ENCODE peak calls at places on chromosomes 12 and 14, in four cellular contexts. One of them, this sample, is unnamed.

GRCh38 chr14:102509744-102510615 is at the start of gene ANKRD9:
- DNase-seq in thyroid gland: peak; percentile 95
- DNase-seq in lower leg skin: peak; percentile 99
- DNase-seq in dorsolateral prefrontal cortex: peak; percentile 89
- DNase-seq in this sample: peak; percentile 93

GRCh38 chr12:113722747-113723146 is 243.4 kb downstream of the RBM19 start:
- DNase-seq in dorsolateral prefrontal cortex: no peak
- DNase-seq in lower leg skin: no peak
- DNase-seq in thyroid gland: no peak
- DNase-seq in this sample: no peak

GRCh38 chr12:114263031-114263825 is 142.7 kb downstream of the TBX5 start:
- DNase-seq in dorsolateral prefrontal cortex: no peak
- DNase-seq in lower leg skin: no peak
- DNase-seq in thyroid gland: no peak
- DNase-seq in this sample: no peak

GRCh38 chr14:68466491-68466977 is 326.3 kb downstream of the ZFP36L1 start:
- DNase-seq in thyroid gland: no peak
- DNase-seq in lower leg skin: no peak
- DNase-seq in dorsolateral prefrontal cortex: no peak
- DNase-seq in this sample: no peak

GRCh38 chr14:23568600-23569310 is 1.2 kb upstream of the AP1G2 start:
- DNase-seq in dorsolateral prefrontal cortex: no peak
- DNase-seq in lower leg skin: peak; percentile 83
- DNase-seq in thyroid gland: no peak
- DNase-seq in this sample: no peak

GRCh38 chr14:82075566-82075965 is 541.9 kb upstream of the SEL1L start:
- DNase-seq in lower leg skin: no peak
- DNase-seq in dorsolateral prefrontal cortex: no peak
- DNase-seq in thyroid gland: peak; percentile 34
- DNase-seq in this sample: peak; percentile 77

GRCh38 chr12:98864363-98864762 is 219.3 kb downstream of the APAF1 start:
- DNase-seq in dorsolateral prefrontal cortex: no peak
- DNase-seq in thyroid gland: no peak
- DNase-seq in lower leg skin: no peak
- DNase-seq in this sample: no peak

GRCh38 chr12:14768823-14769405 is 34.4 kb downstream of the WBP11 start:
- DNase-seq in dorsolateral prefrontal cortex: no peak
- DNase-seq in lower leg skin: peak; percentile 87
- DNase-seq in thyroid gland: peak; percentile 20
- DNase-seq in this sample: no peak

GRCh38 chr12:11718768-11719253 is 69.3 kb downstream of the ETV6 start:
- DNase-seq in dorsolateral prefrontal cortex: no peak
- DNase-seq in lower leg skin: no peak
- DNase-seq in thyroid gland: no peak
- DNase-seq in this sample: no peak

DNA sequence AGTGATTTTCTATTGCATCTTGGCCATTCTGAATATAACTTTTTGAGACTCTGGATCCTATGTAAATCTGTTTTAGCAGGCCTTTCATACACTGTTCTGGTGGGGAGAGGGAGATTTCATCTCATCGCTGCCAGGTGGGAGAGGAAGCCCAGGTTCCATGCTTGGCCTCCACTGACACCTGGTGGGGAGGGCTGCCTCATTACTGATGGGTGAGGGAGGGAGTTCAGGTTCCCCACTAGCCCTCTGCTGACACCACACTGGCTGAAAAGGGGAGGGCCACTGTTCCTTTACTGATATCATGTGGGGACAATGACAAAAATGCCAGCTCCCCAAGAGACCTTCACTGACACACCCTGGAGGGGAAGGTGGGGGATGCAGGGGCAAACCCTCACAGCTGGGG is 2.4 kb upstream of the GALNT8 start:
- DNase-seq in dorsolateral prefrontal cortex: no peak
- DNase-seq in thyroid gland: no peak
- DNase-seq in lower leg skin: no peak
- DNase-seq in this sample: no peak
- TF ChIP-seq CTCF in dorsolateral prefrontal cortex: no peak
- TF ChIP-seq CTCF in thyroid gland: no peak
- TF ChIP-seq CTCF in lower leg skin: no peak
- TF ChIP-seq CTCF in this sample: no peak

DNA sequence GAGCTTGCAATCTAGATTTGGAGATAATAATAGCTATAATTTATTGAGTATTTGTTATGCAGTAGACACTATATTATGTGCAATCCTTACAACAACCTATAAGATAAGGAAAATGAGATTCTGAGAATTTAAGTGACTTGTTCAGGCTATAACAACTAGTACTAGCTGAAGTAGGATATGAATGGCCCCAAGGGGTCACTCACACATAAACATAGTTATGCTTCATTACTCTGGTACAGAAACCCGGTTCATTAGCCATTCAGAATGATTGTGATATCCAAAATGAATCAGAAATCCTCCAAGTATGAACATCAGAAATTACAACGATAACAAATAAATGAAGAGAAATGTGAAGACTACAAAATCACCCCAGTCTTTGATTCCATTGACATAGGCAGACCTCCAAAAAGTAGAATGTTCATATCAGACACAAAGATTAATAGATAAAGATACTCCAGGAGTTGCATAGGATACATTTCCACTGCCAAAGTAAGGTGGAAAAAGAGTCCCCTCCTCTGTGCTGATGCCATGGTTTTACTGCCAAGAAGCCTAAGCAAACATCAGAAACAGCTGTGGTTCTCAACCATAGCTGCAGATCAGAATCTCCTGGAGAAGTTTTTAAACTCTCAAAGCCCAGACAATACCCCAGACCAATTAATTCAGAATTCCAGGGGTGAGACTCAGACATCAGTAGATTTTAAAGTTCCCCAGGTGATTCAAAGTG is 8.6 kb upstream of the NID2 start:
- DNase-seq in thyroid gland: no peak
- DNase-seq in dorsolateral prefrontal cortex: no peak
- DNase-seq in lower leg skin: no peak
- DNase-seq in this sample: no peak
- TF ChIP-seq CTCF in thyroid gland: no peak
- TF ChIP-seq CTCF in dorsolateral prefrontal cortex: no peak
- TF ChIP-seq CTCF in lower leg skin: no peak
- TF ChIP-seq CTCF in this sample: no peak

GRCh38 chr14:93973607-93974006 is 2.8 kb downstream of the ASB2 start:
- DNase-seq in dorsolateral prefrontal cortex: no peak
- DNase-seq in lower leg skin: no peak
- DNase-seq in thyroid gland: no peak
- DNase-seq in this sample: no peak

GRCh38 chr14:93974833-93975232 is 1.5 kb downstream of the ASB2 start:
- DNase-seq in lower leg skin: no peak
- DNase-seq in dorsolateral prefrontal cortex: peak; percentile 39
- DNase-seq in thyroid gland: no peak
- DNase-seq in this sample: no peak

GRCh38 chr14:93972618-93973205 is 3.7 kb downstream of the ASB2 start:
- DNase-seq in thyroid gland: no peak
- DNase-seq in dorsolateral prefrontal cortex: no peak
- DNase-seq in lower leg skin: no peak
- DNase-seq in this sample: no peak

GRCh38 chr14:93975791-93976476 is 436 bp downstream of the ASB2 start:
- DNase-seq in thyroid gland: no peak
- DNase-seq in dorsolateral prefrontal cortex: no peak
- DNase-seq in lower leg skin: no peak
- DNase-seq in this sample: no peak

DNA sequence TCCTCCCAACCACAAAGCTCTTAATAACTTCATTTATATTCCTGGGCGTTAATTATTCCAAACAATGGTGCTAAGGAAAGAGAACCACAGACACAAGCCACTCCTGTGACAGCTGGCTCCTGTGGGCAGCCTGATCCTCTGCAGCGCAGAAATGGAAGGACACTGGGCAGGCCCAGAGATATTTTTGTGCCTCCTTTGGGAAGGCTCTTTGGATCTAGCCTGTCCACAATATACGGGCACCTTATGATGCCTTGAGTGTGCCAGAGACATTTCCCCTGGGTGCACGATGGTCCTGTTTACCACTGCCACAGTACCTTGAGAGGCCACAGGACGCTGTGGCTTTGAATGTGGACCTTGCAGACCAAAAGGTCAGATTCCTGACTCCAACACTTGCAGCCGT is 2.1 kb downstream of the ASB2 start:
- DNase-seq in thyroid gland: no peak
- DNase-seq in lower leg skin: no peak
- DNase-seq in dorsolateral prefrontal cortex: no peak
- DNase-seq in this sample: no peak
- TF ChIP-seq CTCF in thyroid gland: no peak
- TF ChIP-seq CTCF in lower leg skin: no peak
- TF ChIP-seq CTCF in dorsolateral prefrontal cortex: no peak
- TF ChIP-seq CTCF in this sample: no peak

GRCh38 chr14:61887628-61888027 is 125.4 kb downstream of the SNAPC1 start:
- DNase-seq in dorsolateral prefrontal cortex: no peak
- DNase-seq in thyroid gland: no peak
- DNase-seq in lower leg skin: no peak
- DNase-seq in this sample: no peak

GRCh38 chr14:61893371-61893940 is 131.2 kb downstream of the SNAPC1 start:
- DNase-seq in dorsolateral prefrontal cortex: no peak
- DNase-seq in thyroid gland: no peak
- DNase-seq in lower leg skin: no peak
- DNase-seq in this sample: no peak

GRCh38 chr14:61891251-61891650 is 129.0 kb downstream of the SNAPC1 start:
- DNase-seq in dorsolateral prefrontal cortex: no peak
- DNase-seq in thyroid gland: no peak
- DNase-seq in lower leg skin: no peak
- DNase-seq in this sample: no peak

GRCh38 chr14:61891810-61892209 is 129.6 kb downstream of the SNAPC1 start:
- DNase-seq in lower leg skin: no peak
- DNase-seq in dorsolateral prefrontal cortex: no peak
- DNase-seq in thyroid gland: no peak
- DNase-seq in this sample: no peak

DNA sequence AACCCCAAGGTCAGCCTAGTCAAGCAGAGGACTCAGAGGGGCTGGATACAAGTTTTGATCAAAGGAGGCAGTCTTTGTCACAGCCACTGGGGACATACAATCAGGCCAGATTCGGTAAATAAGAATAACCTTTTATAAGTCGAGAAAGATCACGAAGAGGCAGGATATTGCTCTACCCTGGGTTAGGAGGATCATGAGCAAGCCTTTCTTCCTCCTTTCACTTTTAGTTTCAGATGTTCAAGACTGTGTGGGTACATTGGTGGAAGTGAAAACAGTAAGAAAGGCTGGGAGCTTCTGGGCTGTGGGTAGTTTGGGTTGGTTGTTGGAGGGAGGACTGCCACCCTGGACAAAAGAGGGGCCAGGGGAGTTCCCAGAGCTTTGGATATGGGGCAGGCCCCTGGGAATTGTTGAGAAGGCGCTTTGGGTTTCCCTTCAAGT is 127.7 kb downstream of the SNAPC1 start:
- DNase-seq in dorsolateral prefrontal cortex: no peak
- DNase-seq in thyroid gland: no peak
- DNase-seq in lower leg skin: no peak
- DNase-seq in this sample: no peak
- TF ChIP-seq CTCF in dorsolateral prefrontal cortex: no peak
- TF ChIP-seq CTCF in thyroid gland: no peak
- TF ChIP-seq CTCF in lower leg skin: no peak
- TF ChIP-seq CTCF in this sample: peak; percentile 7

GRCh38 chr12:53551889-53552291 is 44.6 kb upstream of the NPFF start:
- DNase-seq in lower leg skin: no peak
- DNase-seq in thyroid gland: no peak
- DNase-seq in dorsolateral prefrontal cortex: no peak
- DNase-seq in this sample: no peak
- TF ChIP-seq CTCF in lower leg skin: no peak
- TF ChIP-seq CTCF in thyroid gland: no peak
- TF ChIP-seq CTCF in dorsolateral prefrontal cortex: no peak
- TF ChIP-seq CTCF in this sample: no peak

GRCh38 chr14:29953501-29953900 is 25.9 kb upstream of the PRKD1 start:
- DNase-seq in dorsolateral prefrontal cortex: no peak
- DNase-seq in thyroid gland: no peak
- DNase-seq in lower leg skin: no peak
- DNase-seq in this sample: no peak

GRCh38 chr14:29955087-29955486 is 27.4 kb upstream of the PRKD1 start:
- DNase-seq in lower leg skin: no peak
- DNase-seq in thyroid gland: no peak
- DNase-seq in dorsolateral prefrontal cortex: no peak
- DNase-seq in this sample: no peak
- TF ChIP-seq CTCF in lower leg skin: no peak
- TF ChIP-seq CTCF in thyroid gland: no peak
- TF ChIP-seq CTCF in dorsolateral prefrontal cortex: no peak
- TF ChIP-seq CTCF in this sample: no peak

DNA sequence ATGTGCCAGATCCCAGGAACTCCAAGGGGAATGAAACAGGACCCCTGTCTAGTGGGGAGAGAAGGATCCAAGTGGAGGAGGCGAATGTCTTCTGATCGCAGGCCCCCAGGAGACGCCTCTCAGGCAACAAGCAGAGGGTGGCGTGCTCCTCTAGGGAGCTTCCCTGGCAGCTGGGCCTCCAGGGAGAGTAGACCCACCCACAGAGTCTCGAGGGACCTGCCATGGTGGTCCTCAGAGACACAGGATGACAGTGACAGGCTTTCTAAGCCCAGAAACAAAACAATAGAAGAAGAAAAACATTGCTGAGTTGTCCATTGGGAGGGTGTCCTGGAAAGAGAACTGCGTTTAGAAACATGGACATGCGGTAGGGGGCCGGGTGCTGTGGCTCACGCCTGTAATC is 140.6 kb upstream of the MAP1LC3B2 start:
- DNase-seq in lower leg skin: no peak
- DNase-seq in dorsolateral prefrontal cortex: no peak
- DNase-seq in thyroid gland: no peak
- DNase-seq in this sample: no peak
- TF ChIP-seq CTCF in lower leg skin: no peak
- TF ChIP-seq CTCF in dorsolateral prefrontal cortex: no peak
- TF ChIP-seq CTCF in thyroid gland: no peak
- TF ChIP-seq CTCF in this sample: no peak

GRCh38 chr12:106599302-106599701 is 16.5 kb downstream of the RFX4 start:
- DNase-seq in thyroid gland: no peak
- DNase-seq in lower leg skin: no peak
- DNase-seq in dorsolateral prefrontal cortex: no peak
- DNase-seq in this sample: no peak

GRCh38 chr12:106598003-106598402 is 15.2 kb downstream of the RFX4 start:
- DNase-seq in dorsolateral prefrontal cortex: no peak
- DNase-seq in thyroid gland: no peak
- DNase-seq in lower leg skin: no peak
- DNase-seq in this sample: no peak

GRCh38 chr12:106590601-106591000 is 7.8 kb downstream of the RFX4 start:
- DNase-seq in dorsolateral prefrontal cortex: no peak
- DNase-seq in thyroid gland: no peak
- DNase-seq in lower leg skin: no peak
- DNase-seq in this sample: no peak

GRCh38 chr12:106594447-106594846 is 11.6 kb downstream of the RFX4 start:
- DNase-seq in lower leg skin: no peak
- DNase-seq in thyroid gland: no peak
- DNase-seq in dorsolateral prefrontal cortex: no peak
- DNase-seq in this sample: no peak

DNA sequence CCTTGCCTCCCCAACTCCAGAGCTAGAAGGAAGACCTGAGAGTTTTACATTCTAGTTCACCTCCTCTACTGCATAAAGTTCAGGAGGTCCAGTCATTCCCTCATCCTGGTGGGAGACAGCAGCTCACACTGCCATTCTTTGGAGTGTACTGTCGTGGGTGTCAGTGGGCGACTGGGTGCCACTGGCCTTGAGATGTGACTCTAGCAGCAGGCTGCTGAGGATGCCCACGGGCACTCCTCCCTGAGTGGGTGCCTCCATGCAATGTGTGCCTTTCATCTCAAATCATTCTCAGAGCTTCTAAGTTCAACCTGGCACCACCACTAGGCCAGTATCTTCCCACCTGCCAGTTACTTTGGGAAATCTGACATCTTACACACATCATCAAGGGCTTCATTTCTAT is 12.5 kb downstream of the RFX4 start:
- DNase-seq in thyroid gland: no peak
- DNase-seq in lower leg skin: no peak
- DNase-seq in dorsolateral prefrontal cortex: no peak
- DNase-seq in this sample: no peak
- TF ChIP-seq CTCF in thyroid gland: no peak
- TF ChIP-seq CTCF in lower leg skin: no peak
- TF ChIP-seq CTCF in dorsolateral prefrontal cortex: no peak
- TF ChIP-seq CTCF in this sample: no peak